ENCODE peak calls at places on chromosome 22, in nine cellular contexts. A, L, R, B, J, V, Q, M and T are unnamed samples.

GRCh38 chr22:20781272-20781990 is 7.5 kb downstream of the SERPIND1 start:
- DNase-seq in A (peak), L (no peak), R (no peak), B (no peak), J (peak), V (no peak), Q (no peak), M (no peak), T (peak)

GRCh38 chr22:47786650-47787290 is 1024.3 kb downstream of the TBC1D22A start:
- DNase-seq in A (no peak), L (no peak), R (no peak), B (no peak), J (no peak), V (no peak), Q (peak), M (no peak), T (no peak)

GRCh38 chr22:38981005-38981658 is 1.0 kb upstream of the APOBEC3B start:
- DNase-seq in A (peak), L (peak), R (peak), B (no peak), J (no peak), V (no peak), Q (no peak), M (no peak), T (peak)

GRCh38 chr22:37303821-37304274 is 21.5 kb downstream of the CYTH4 start:
- DNase-seq in A (peak), L (no peak), R (peak), B (peak), J (peak), V (no peak), Q (no peak), M (no peak), T (peak)

GRCh38 chr22:35311551-35311999 is 11.9 kb downstream of the TOM1 start:
- DNase-seq in A (no peak), L (no peak), R (no peak), B (no peak), J (no peak), V (no peak), Q (peak), M (no peak), T (no peak)

GRCh38 chr22:36569999-36570398 is 41.0 kb upstream of the EIF3D start:
- DNase-seq in A (peak), L (peak), R (no peak), B (peak), J (peak), V (no peak), Q (no peak), M (no peak), T (peak)

GRCh38 chr22:24146190-24146616 is 35.1 kb upstream of the SUSD2 start:
- DNase-seq in A (peak), L (peak), R (peak), B (peak), J (peak), V (no peak), Q (peak), M (peak), T (peak)

GRCh38 chr22:36425977-36426523 is 38.3 kb upstream of the MYH9 start:
- DNase-seq in A (no peak), L (peak), R (no peak), B (no peak), J (no peak), V (peak), Q (peak), M (peak), T (no peak)

GRCh38 chr22:40484906-40485660 is 114.7 kb downstream of the SGSM3 start:
- DNase-seq in A (peak), L (no peak), R (peak), B (no peak), J (no peak), V (no peak), Q (no peak), M (no peak), T (peak)

GRCh38 chr22:39097098-39098020 is at the start of gene APOBEC3H:
- DNase-seq in A (no peak), L (peak), R (peak), B (no peak), J (no peak), V (no peak), Q (no peak), M (peak), T (no peak)

GRCh38 chr22:47164514-47165337 is 402.3 kb downstream of the TBC1D22A start:
- DNase-seq in A (no peak), L (no peak), R (no peak), B (no peak), J (no peak), V (no peak), Q (peak), M (no peak), T (no peak)

GRCh38 chr22:19874307-19875060 is 19.8 kb upstream of the GNB1L start:
- DNase-seq in A (peak), L (peak), R (no peak), B (no peak), J (no peak), V (peak), Q (peak), M (no peak), T (peak)

GRCh38 chr22:33723915-33724314 is 196.4 kb downstream of the LARGE1 start:
- DNase-seq in A (no peak), L (no peak), R (no peak), B (no peak), J (no peak), V (peak), Q (no peak), M (peak), T (no peak)

GRCh38 chr22:19665784-19666662 is 48.3 kb upstream of the SEPTIN5 start:
- DNase-seq in A (no peak), L (no peak), R (no peak), B (no peak), J (no peak), V (no peak), Q (no peak), M (no peak), T (no peak)

GRCh38 chr22:19448076-19448607 is 631 bp upstream of the C22orf39 start:
- DNase-seq in A (peak), L (peak), R (peak), B (peak), J (peak), V (no peak), Q (no peak), M (peak), T (peak)

GRCh38 chr22:28920757-28921584 is 37.6 kb downstream of the ZNRF3 start:
- DNase-seq in A (no peak), L (no peak), R (no peak), B (no peak), J (no peak), V (no peak), Q (no peak), M (no peak), T (no peak)

GRCh38 chr22:28915969-28916368 is 32.6 kb downstream of the ZNRF3 start:
- DNase-seq in A (no peak), L (no peak), R (no peak), B (no peak), J (no peak), V (no peak), Q (no peak), M (no peak), T (no peak)

GRCh38 chr22:28921585-28921879 is 38.2 kb downstream of the ZNRF3 start:
- DNase-seq in A (no peak), L (no peak), R (no peak), B (no peak), J (no peak), V (no peak), Q (no peak), M (no peak), T (no peak)

GRCh38 chr22:28922540-28923244 is 39.3 kb downstream of the ZNRF3 start:
- DNase-seq in A (no peak), L (no peak), R (no peak), B (no peak), J (no peak), V (no peak), Q (no peak), M (no peak), T (no peak)

DNA sequence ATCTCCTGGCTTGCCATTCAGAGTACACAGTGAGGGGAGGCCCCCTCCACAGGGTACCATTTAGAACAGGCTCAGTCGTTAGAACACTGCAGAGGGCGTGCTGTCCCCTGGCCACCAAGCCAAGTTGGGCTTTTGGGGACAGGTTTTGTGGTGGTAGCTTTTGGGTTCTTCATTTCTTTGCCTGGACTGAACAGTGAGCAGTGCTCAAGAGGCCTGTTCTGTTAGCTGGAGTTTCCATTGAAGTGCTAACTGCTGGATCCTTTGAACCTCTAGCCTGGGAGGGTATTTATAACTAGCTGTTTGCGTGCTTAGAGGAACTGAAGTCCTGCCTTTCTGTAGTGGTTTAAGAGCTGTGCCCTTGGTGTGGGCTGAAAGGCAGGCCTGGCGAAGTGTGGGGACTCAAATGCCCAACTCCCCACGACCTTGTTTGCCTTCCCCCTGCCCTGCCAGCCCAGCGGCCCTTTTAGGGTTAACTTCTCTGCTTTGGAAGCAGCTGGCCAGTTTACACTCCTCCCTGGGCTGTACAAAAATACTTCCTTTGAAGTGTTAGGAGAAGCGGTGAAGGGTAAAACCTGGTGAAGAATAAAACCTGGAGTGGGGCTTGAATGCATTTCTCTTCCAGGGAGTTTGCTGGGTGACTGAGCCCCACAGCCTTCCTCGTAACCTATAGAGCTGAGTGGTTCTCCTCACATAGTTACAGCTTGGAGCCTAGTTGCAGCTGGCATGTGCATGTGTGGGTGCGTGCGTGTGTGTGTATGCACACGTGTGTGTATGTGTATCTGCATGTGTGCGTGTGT is 34.6 kb downstream of the ZNRF3 start:
- DNase-seq in A (no peak), L (peak), R (no peak), B (peak), J (no peak), V (peak), Q (no peak), M (peak), T (peak)
- H3K4me3 ChIP-seq in A (no peak), L (peak), R (no peak), B (no peak), J (no peak), V (peak), Q (no peak), M (no peak), T (no peak)

GRCh38 chr22:26757496-26757895 is 100.1 kb downstream of the MIAT start:
- DNase-seq in A (no peak), L (no peak), R (no peak), B (no peak), J (no peak), V (no peak), Q (no peak), M (no peak), T (no peak)

GRCh38 chr22:26753125-26753862 is 95.9 kb downstream of the MIAT start:
- DNase-seq in A (peak), L (no peak), R (no peak), B (no peak), J (no peak), V (no peak), Q (no peak), M (no peak), T (no peak)

GRCh38 chr22:26762503-26763170 is 105.2 kb downstream of the MIAT start:
- DNase-seq in A (peak), L (no peak), R (no peak), B (no peak), J (no peak), V (no peak), Q (no peak), M (no peak), T (no peak)

GRCh38 chr22:26751217-26751616 is 93.8 kb downstream of the MIAT start:
- DNase-seq in A (no peak), L (no peak), R (no peak), B (peak), J (no peak), V (no peak), Q (no peak), M (peak), T (no peak)

DNA sequence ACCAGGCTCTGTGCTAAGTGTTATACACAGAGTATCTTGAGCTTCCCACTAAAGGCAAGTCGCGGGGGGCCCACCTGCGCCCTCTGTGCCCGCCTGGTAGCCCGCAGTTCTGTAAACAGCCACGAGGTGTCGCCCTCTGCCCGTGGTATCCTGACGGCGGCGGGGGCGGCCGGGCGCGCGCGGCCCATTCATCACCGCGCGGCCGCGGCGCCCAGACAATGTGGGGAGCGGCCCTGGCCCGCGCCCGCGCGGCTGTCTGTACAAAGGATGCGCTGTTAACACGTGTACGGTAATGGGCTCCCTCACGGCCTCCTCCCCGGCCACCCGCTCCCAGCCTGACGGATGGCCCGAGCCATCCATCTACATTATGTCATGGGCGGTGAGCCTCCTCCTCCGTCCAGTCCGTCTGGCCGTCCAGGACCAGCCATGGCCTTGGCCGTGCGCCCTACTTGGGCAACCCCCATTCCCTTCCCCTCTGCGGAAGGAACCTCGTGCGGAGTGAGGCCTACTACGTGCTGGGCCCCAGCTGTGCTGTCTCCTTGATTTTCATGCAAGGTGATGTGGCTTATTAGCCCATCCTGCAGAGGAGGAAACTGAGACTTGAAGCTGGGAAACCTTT is 99.4 kb downstream of the MIAT start:
- DNase-seq in A (peak), L (peak), R (peak), B (no peak), J (peak), V (peak), Q (peak), M (peak), T (peak)
- H3K4me3 ChIP-seq in A (peak), L (no peak), R (peak), B (no peak), J (peak), V (peak), Q (no peak), M (peak), T (peak)

GRCh38 chr22:45210577-45211431 is 29.9 kb downstream of the KIAA0930 start:
- DNase-seq in A (peak), L (no peak), R (peak), B (no peak), J (no peak), V (no peak), Q (peak), M (no peak), T (peak)

GRCh38 chr22:45210174-45210573 is 30.5 kb downstream of the KIAA0930 start:
- DNase-seq in A (no peak), L (no peak), R (no peak), B (no peak), J (no peak), V (no peak), Q (peak), M (no peak), T (no peak)

GRCh38 chr22:45212306-45212709 is 28.4 kb downstream of the KIAA0930 start:
- DNase-seq in A (peak), L (peak), R (peak), B (peak), J (peak), V (peak), Q (peak), M (peak), T (peak)

GRCh38 chr22:45211848-45212247 is 28.8 kb downstream of the KIAA0930 start:
- DNase-seq in A (peak), L (no peak), R (no peak), B (peak), J (no peak), V (no peak), Q (peak), M (no peak), T (peak)

GRCh38 chr22:45211435-45211834 is 29.3 kb downstream of the KIAA0930 start:
- DNase-seq in A (peak), L (no peak), R (no peak), B (no peak), J (no peak), V (no peak), Q (peak), M (no peak), T (no peak)
- H3K4me3 ChIP-seq in A (peak), L (no peak), R (peak), B (peak), J (no peak), V (no peak), Q (no peak), M (no peak), T (peak)

GRCh38 chr22:31753634-31754471 is at the start of gene DEPDC5:
- DNase-seq in A (peak), L (peak), R (peak), B (peak), J (peak), V (peak), Q (peak), M (peak), T (peak)

GRCh38 chr22:31752096-31752847 is 1.5 kb upstream of the DEPDC5 start:
- DNase-seq in A (no peak), L (no peak), R (no peak), B (no peak), J (no peak), V (no peak), Q (no peak), M (no peak), T (no peak)

GRCh38 chr22:31757265-31757664 is 3.4 kb downstream of the DEPDC5 start:
- DNase-seq in A (no peak), L (no peak), R (no peak), B (no peak), J (no peak), V (no peak), Q (no peak), M (no peak), T (no peak)

GRCh38 chr22:31753005-31753633 is 700 bp upstream of the DEPDC5 start:
- DNase-seq in A (peak), L (peak), R (peak), B (no peak), J (no peak), V (peak), Q (peak), M (peak), T (no peak)

DNA sequence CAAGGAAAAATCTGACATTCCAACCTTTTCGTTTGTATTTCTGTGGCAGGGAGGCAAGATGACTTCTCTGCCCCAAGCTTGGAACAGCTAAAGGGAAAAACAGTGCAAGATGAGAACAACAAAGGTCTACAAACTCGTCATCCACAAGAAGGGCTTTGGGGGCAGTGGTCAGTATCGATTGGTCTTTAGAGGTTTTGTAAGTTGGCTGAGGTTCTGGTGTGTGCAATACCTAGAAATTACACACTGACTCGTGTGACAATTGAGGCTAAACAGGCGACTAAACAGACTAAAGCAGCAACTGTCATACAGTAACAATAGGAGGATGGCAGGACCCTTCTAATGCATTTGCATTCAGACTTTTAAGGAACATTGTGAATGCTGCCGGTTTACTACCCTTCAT is 994 bp downstream of the DEPDC5 start:
- DNase-seq in A (no peak), L (peak), R (peak), B (no peak), J (no peak), V (no peak), Q (no peak), M (no peak), T (no peak)
- H3K4me3 ChIP-seq in A (peak), L (no peak), R (peak), B (peak), J (peak), V (peak), Q (no peak), M (peak), T (peak)

GRCh38 chr22:22952531-22953295 is 65.1 kb downstream of the IGLL5 start:
- DNase-seq in A (no peak), L (no peak), R (no peak), B (no peak), J (no peak), V (no peak), Q (no peak), M (no peak), T (no peak)

GRCh38 chr22:22955866-22956535 is 68.4 kb downstream of the IGLL5 start:
- DNase-seq in A (peak), L (peak), R (peak), B (peak), J (peak), V (no peak), Q (no peak), M (peak), T (peak)

GRCh38 chr22:22951035-22951434 is 63.4 kb downstream of the IGLL5 start:
- DNase-seq in A (no peak), L (no peak), R (no peak), B (no peak), J (no peak), V (no peak), Q (no peak), M (no peak), T (no peak)

GRCh38 chr22:22955276-22955798 is 67.7 kb downstream of the IGLL5 start:
- DNase-seq in A (no peak), L (no peak), R (no peak), B (no peak), J (no peak), V (no peak), Q (no peak), M (no peak), T (no peak)

DNA sequence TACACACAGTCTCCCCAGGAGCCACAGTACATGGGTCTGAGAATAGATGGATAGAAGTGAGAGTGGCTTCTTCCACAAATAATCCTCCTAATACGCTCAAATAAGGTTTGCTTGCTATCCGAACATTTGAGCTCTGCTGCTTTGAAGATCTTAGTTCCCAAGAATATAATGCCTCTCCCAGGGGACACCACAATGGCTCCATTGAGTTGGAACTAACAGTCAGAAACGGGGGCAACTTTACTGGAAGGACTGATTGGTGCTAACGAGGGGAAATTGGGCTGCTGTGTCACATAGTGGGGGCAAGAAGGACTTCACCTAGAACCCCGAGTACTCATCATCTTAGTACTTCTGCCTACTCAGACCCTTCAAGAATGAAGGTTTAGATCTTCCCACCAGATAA is 66.2 kb downstream of the IGLL5 start:
- DNase-seq in A (no peak), L (no peak), R (no peak), B (no peak), J (no peak), V (no peak), Q (no peak), M (no peak), T (no peak)
- H3K4me3 ChIP-seq in A (no peak), L (no peak), R (no peak), B (no peak), J (no peak), V (no peak), Q (no peak), M (no peak), T (no peak)

GRCh38 chr22:41831383-41831782 is 1.5 kb upstream of the SREBF2 start:
- DNase-seq in A (peak), L (no peak), R (peak), B (no peak), J (no peak), V (no peak), Q (no peak), M (no peak), T (peak)
- H3K4me3 ChIP-seq in A (no peak), L (no peak), R (no peak), B (no peak), J (no peak), V (no peak), Q (no peak), M (no peak), T (no peak)